ENCODE peak calls at places on chromosomes 4 and X, in four cellular contexts. P is tibial artery, T is body of pancreas, Y is left lung. X is an unnamed sample.

GRCh38 chrX:68428431-68428830 is 4.9 kb downstream of the OPHN1 start:
- DNase-seq in P (no peak), T (no peak), Y (no peak), X (peak)

GRCh38 chrX:87900320-87900908 is 382.8 kb downstream of the KLHL4 start:
- DNase-seq in P (no peak), T (no peak), Y (no peak), X (no peak)

GRCh38 chr4:182809417-182810102 is 107.6 kb downstream of the DCTD start:
- DNase-seq in P (no peak), T (peak), Y (no peak), X (peak)

GRCh38 chrX:38232287-38232686 is 11.6 kb upstream of the SRPX start:
- DNase-seq in P (no peak), T (no peak), Y (no peak), X (peak)

GRCh38 chrX:153521034-153521433 is 3.6 kb downstream of the ATP2B3 start:
- DNase-seq in P (no peak), T (no peak), Y (no peak), X (no peak)

GRCh38 chrX:101999644-102000539 is 68.1 kb upstream of the ZMAT1 start:
- DNase-seq in P (no peak), T (no peak), Y (no peak), X (no peak)

GRCh38 chrX:132271330-132271729 is 52.1 kb upstream of the RAP2C start:
- DNase-seq in P (peak), T (no peak), Y (no peak), X (no peak)

GRCh38 chr4:2291705-2292651 is 30.1 kb upstream of the MXD4 start:
- DNase-seq in P (no peak), T (no peak), Y (no peak), X (no peak)

GRCh38 chrX:71107762-71108360 is 1.3 kb upstream of the CXorf65 start:
- DNase-seq in P (no peak), T (no peak), Y (no peak), X (no peak)

GRCh38 chr4:182873726-182874125 is 43.5 kb downstream of the DCTD start:
- DNase-seq in P (no peak), T (no peak), Y (no peak), X (no peak)

GRCh38 chr4:81754169-81754568 is 282.5 kb upstream of the RASGEF1B start:
- DNase-seq in P (no peak), T (no peak), Y (no peak), X (no peak)

GRCh38 chr4:123825596-123826291 is 429.1 kb downstream of the SPRY1 start:
- DNase-seq in P (no peak), T (no peak), Y (no peak), X (peak)

GRCh38 chr4:174681723-174682300 is 147.2 kb downstream of the GLRA3 start:
- DNase-seq in P (no peak), T (no peak), Y (no peak), X (peak)

GRCh38 chrX:12701625-12702024 is 89.6 kb upstream of the PRPS2 start:
- DNase-seq in P (no peak), T (peak), Y (peak), X (peak)

GRCh38 chr4:55604996-55605395 is 13.0 kb upstream of the PDCL2 start:
- DNase-seq in P (no peak), T (no peak), Y (no peak), X (no peak)

GRCh38 chr4:94084155-94084554 is 123.5 kb upstream of the SMARCAD1 start:
- DNase-seq in P (no peak), T (no peak), Y (no peak), X (no peak)

GRCh38 chr4:5940470-5941203 is 47.8 kb upstream of the CRMP1 start:
- DNase-seq in P (no peak), T (no peak), Y (no peak), X (peak)

GRCh38 chrX:155880586-155881157 is 473 bp upstream of the VAMP7 start:
- DNase-seq in P (no peak), T (no peak), Y (no peak), X (no peak)

GRCh38 chr4:11299016-11299415 is 129.7 kb downstream of the HS3ST1 start:
- DNase-seq in P (no peak), T (no peak), Y (no peak), X (no peak)

GRCh38 chr4:88522702-88523324 is 763 bp downstream of the PYURF start:
- DNase-seq in P (peak), T (peak), Y (no peak), X (peak)

GRCh38 chrX:53236025-53236679 is 11.1 kb upstream of the KDM5C start:
- DNase-seq in P (no peak), T (no peak), Y (no peak), X (no peak)

GRCh38 chr4:36310793-36311192 is 29.4 kb downstream of the DTHD1 start:
- DNase-seq in P (peak), T (no peak), Y (peak), X (no peak)

GRCh38 chr4:115851918-115852766 is 738.7 kb upstream of the NDST4 start:
- DNase-seq in P (peak), T (peak), Y (no peak), X (peak)

DNA sequence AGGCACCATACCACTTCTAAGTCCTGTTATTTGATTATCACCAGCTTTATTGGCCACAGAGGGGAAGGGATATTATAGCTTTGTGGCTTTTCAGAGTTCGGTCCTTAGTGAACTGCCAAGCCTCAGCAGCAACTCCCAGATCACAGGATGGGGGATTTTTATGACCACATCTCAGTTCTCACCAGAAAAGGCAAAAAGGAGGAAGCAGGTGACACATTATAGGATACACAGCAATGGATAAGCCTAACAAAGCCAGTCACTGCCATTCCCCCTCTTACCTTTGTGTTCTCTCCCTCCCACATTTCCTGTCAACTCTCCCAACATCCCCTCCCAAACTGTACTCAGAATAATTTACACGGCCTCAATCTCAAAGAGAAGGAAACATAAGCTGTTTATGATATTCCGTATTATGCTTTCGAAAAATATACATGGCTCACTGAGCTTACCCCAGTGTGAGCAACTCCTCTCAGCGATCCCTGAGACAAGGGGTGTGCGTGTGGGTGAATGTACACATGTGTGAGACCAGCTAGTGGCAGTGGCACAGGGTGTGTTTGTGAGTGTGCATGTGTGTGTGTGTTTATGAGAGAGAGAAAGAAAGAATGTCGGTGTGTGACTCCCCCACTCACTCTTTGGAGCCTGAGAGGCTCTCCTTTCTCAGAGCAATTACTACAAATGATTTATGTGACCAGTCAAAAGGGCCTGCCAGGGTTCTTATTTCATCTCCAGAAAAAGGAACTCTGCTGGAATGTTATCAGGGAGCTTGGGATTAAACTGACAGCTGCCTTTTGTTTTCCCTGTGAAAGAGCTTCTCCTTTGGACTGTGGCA is 143.0 kb downstream of the MGST2 start:
- DNase-seq in P (no peak), T (no peak), Y (no peak), X (no peak)
- H3K27ac ChIP-seq in P (no peak), T (no peak), Y (peak), X (no peak)

GRCh38 chr4:4866124-4866832 is 6.8 kb downstream of the MSX1 start:
- DNase-seq in P (no peak), T (no peak), Y (no peak), X (no peak)
- H3K4me3 ChIP-seq in P (peak), T (no peak), Y (no peak), X (no peak)

GRCh38 chr4:146510942-146511341 is 10.8 kb downstream of the SLC10A7 start:
- DNase-seq in P (no peak), T (no peak), Y (no peak), X (no peak)
- TF ChIP-seq CTCF in P (no peak), T (no peak), Y (no peak), X (peak)

DNA sequence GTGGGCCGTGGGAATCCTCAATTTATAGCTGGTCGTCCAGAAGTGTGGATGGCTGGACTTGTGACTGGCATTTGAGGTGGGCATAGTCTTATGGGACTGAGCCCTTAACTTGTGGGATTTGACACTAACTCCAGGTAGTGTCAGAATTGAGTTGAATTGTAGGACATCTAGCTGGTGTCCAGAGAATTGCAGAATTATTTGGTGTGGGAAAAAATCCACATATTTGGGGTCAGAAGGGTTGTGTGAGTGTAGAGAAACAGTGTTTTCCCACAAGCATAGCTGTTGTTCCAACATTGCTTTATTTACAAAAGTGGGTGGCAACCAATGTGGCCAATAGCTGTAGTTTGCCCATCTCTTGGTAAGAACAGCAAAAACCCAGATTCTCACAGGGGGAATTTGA is 91.3 kb downstream of the MOSPD2 start:
- DNase-seq in P (no peak), T (no peak), Y (no peak), X (peak)
- H3K27ac ChIP-seq in P (no peak), T (no peak), Y (no peak), X (no peak)

DNA sequence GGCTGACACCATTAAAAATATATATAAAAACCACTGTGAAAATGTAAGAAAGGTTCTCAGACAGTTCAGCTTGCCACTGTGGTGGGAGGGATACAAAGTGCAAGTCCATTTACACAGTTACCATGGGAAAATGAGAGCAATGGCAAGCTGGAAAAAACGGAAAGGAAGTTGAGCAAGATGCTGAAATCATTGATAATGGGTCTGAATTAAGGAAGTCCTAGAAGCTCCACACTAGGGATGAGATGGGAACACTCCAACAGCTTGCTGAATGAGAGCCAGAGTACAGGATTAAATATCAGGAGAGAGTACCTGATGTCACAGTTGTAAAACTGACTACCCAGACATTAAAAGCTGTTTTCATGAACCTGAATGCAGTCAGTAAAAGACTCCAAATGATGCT is 218.6 kb downstream of the PRDM5 start:
- DNase-seq in P (no peak), T (no peak), Y (no peak), X (no peak)
- H3K4me3 ChIP-seq in P (no peak), T (no peak), Y (no peak), X (no peak)

GRCh38 chrX:40176979-40177430 is 79.2 kb upstream of the BCOR start:
- DNase-seq in P (no peak), T (peak), Y (no peak), X (no peak)
- TF ChIP-seq CTCF in P (peak), T (no peak), Y (no peak), X (no peak)

DNA sequence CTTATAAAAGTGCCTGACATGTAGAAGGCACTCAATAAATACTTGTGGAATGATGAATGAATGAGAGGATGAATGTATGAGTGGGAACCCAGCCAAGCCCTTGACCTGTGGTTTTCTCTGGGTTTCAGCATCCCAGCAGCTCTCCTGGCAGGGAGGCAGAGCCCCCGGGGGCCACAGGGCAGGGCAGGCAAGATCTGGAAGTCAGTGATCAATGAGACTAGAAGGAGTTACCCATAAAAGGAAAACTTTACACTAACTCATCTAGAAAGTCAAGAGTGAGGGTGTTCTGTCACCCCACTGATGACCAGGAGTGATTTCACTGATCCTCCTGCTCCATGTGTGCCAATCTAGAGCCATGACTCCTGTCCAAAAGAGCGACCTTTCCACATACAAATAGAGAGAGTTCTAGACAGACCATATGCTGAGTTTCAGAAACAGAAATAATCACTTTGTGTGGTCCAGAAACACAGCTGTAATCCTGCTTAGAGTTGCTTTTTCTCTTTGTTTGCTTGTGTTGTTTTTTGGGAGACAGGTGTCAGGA is 37.4 kb downstream of the MGARP start:
- DNase-seq in P (no peak), T (no peak), Y (no peak), X (peak)
- H3K27ac ChIP-seq in P (peak), T (no peak), Y (no peak), X (peak)

X was measured in brain microvascular endothelial cell.